ENCODE peak calls at places on chromosomes 1 and 21, in eight cellular contexts. S is OCI-LY7, N is A549, P is ovary, E is adipocyte, Y is MM.1S, D is GM23248, G is lung. H is an unnamed sample.

GRCh38 chr1:207672525-207673130 is 27.7 kb downstream of the CR1L start:
- DNase-seq in S (peak; percentile 31), N (peak; percentile 27), P (no peak), E (peak; percentile 48), Y (peak; percentile 69), D (peak; percentile 59), G (no peak), H (no peak)

GRCh38 chr21:42527489-42528158 is 14.0 kb downstream of the SLC37A1 start:
- DNase-seq in S (peak; percentile 78), N (no peak), P (no peak), E (no peak), Y (peak; percentile 98), D (no peak), G (no peak), H (no peak)

GRCh38 chr1:54260810-54261209 is 60.8 kb downstream of the MRPL37 start:
- DNase-seq in S (no peak), N (no peak), P (no peak), E (no peak), Y (no peak), D (no peak), G (no peak), H (no peak)

GRCh38 chr1:219160942-219161341 is 12.7 kb upstream of the LYPLAL1 start:
- DNase-seq in S (no peak), N (no peak), P (no peak), E (peak; percentile 15), Y (no peak), D (peak; percentile 38), G (no peak), H (no peak)

GRCh38 chr1:117527566-117528102 is 78.2 kb upstream of the TENT5C start:
- DNase-seq in S (no peak), N (no peak), P (no peak), E (peak; percentile 48), Y (no peak), D (peak; percentile 61), G (no peak), H (no peak)

GRCh38 chr1:178196631-178197030 is 102.7 kb downstream of the RASAL2 start:
- DNase-seq in S (no peak), N (no peak), P (no peak), E (no peak), Y (no peak), D (no peak), G (no peak), H (no peak)

GRCh38 chr1:42328916-42329496 is 6.0 kb downstream of the FOXJ3 start:
- DNase-seq in S (no peak), N (no peak), P (no peak), E (no peak), Y (no peak), D (no peak), G (no peak), H (no peak)

GRCh38 chr1:205313681-205314308 is 7.8 kb downstream of the NUAK2 start:
- DNase-seq in S (peak; percentile 76), N (no peak), P (peak; percentile 55), E (peak; percentile 81), Y (peak; percentile 75), D (no peak), G (peak; percentile 45), H (peak; percentile 92)

GRCh38 chr1:56683569-56683968 is 38.5 kb downstream of the PRKAA2 start:
- DNase-seq in S (no peak), N (no peak), P (no peak), E (no peak), Y (no peak), D (no peak), G (no peak), H (no peak)

GRCh38 chr1:178451529-178451928 is 45.2 kb downstream of the CLEC20A start:
- DNase-seq in S (no peak), N (no peak), P (no peak), E (peak; percentile 32), Y (no peak), D (peak; percentile 40), G (no peak), H (no peak)

GRCh38 chr1:35560256-35561225 is 2.9 kb downstream of the NCDN start:
- DNase-seq in S (no peak), N (no peak), P (peak; percentile 51), E (no peak), Y (no peak), D (peak; percentile 36), G (no peak), H (no peak)

GRCh38 chr1:228364068-228364705 is 42.4 kb downstream of the TRIM11 start:
- DNase-seq in S (no peak), N (no peak), P (peak; percentile 23), E (no peak), Y (no peak), D (no peak), G (no peak), H (no peak)

GRCh38 chr1:198934901-198935301 is 296.1 kb downstream of the PTPRC start:
- DNase-seq in S (peak; percentile 70), N (no peak), P (no peak), E (peak; percentile 64), Y (no peak), D (peak; percentile 38), G (no peak), H (no peak)

GRCh38 chr1:177800386-177801058 is 169.3 kb downstream of the SEC16B start:
- DNase-seq in S (no peak), N (no peak), P (no peak), E (peak; percentile 47), Y (peak; percentile 97), D (peak; percentile 41), G (no peak), H (no peak)

GRCh38 chr1:228463559-228464455 is 23.4 kb upstream of the RNF187 start:
- DNase-seq in S (peak; percentile 95), N (peak; percentile 77), P (no peak), E (peak; percentile 19), Y (peak; percentile 45), D (peak; percentile 29), G (no peak), H (no peak)

GRCh38 chr1:179820216-179820970 is 57.2 kb downstream of the TOR1AIP2 start:
- DNase-seq in S (no peak), N (no peak), P (no peak), E (no peak), Y (no peak), D (no peak), G (no peak), H (no peak)

GRCh38 chr1:12356004-12356890 is 126.4 kb downstream of the VPS13D start:
- DNase-seq in S (no peak), N (peak; percentile 50), P (no peak), E (peak; percentile 62), Y (no peak), D (no peak), G (no peak), H (no peak)

DNA sequence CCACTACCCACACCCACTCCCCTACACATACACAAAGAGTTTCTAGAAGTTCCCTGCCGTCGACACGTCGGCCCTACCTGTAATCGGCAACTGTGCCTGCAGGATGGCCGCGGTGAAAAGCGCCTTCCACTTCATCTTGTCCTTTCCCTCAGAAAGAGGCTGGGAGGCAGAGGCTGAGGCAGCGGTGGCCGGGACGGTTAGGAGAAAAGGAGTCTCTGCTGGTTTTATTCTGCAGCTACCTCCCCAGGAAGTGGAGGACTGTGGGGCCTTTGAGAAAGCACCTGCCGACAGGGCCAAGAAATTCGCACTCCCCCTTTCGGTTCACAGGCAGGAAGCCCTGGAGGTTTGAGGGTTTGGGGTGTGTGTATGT is at the start of gene CD247:
- DNase-seq in S (peak; percentile 53), N (no peak), P (no peak), E (no peak), Y (peak; percentile 52), D (no peak), G (no peak), H (no peak)
- H3K4me3 ChIP-seq in S (no peak within 1 kb of the TSS), N (no peak within 1 kb of the TSS), P (no peak within 1 kb of the TSS), E (no peak within 1 kb of the TSS), Y (no peak within 1 kb of the TSS), D (no peak within 1 kb of the TSS), G (no peak within 1 kb of the TSS), H (no peak within 1 kb of the TSS)

GRCh38 chr1:155267373-155267772 is 5.2 kb upstream of the SCAMP3 start:
- DNase-seq in S (no peak), N (no peak), P (no peak), E (no peak), Y (no peak), D (no peak), G (no peak), H (no peak)
- H3K4me1 ChIP-seq in S (peaks cover 18% of the 10 kb centered on the region), N (peaks cover 13% of the 10 kb centered on the region), P (no peaks in the 10 kb centered on the region), E (peaks cover 11% of the 10 kb centered on the region), Y (peaks cover 7% of the 10 kb centered on the region), D (peaks cover 8% of the 10 kb centered on the region), G (peaks cover 3% of the 10 kb centered on the region), H (peaks cover 4% of the 10 kb centered on the region)

GRCh38 chr1:3263790-3264189 is 190.7 kb upstream of the ARHGEF16 start:
- DNase-seq in S (no peak), N (no peak), P (no peak), E (no peak), Y (no peak), D (no peak), G (no peak), H (no peak)
- H3K9me3 ChIP-seq in S (no peaks in the 10 kb centered on the region), N (no peaks in the 10 kb centered on the region), P (no peaks in the 10 kb centered on the region), E (no peaks in the 10 kb centered on the region), Y (no peaks in the 10 kb centered on the region), D (no peaks in the 10 kb centered on the region), G (no peaks in the 10 kb centered on the region), H (no peaks in the 10 kb centered on the region)

GRCh38 chr1:195197116-195197515 is 1411.1 kb downstream of the KCNT2 start:
- DNase-seq in S (no peak), N (no peak), P (no peak), E (no peak), Y (no peak), D (no peak), G (no peak), H (no peak)

GRCh38 chr1:195200772-195201171 is 1407.5 kb downstream of the KCNT2 start:
- DNase-seq in S (no peak), N (no peak), P (no peak), E (no peak), Y (no peak), D (no peak), G (no peak), H (no peak)

GRCh38 chr1:195193134-195193533 is 1415.1 kb downstream of the KCNT2 start:
- DNase-seq in S (no peak), N (no peak), P (no peak), E (no peak), Y (no peak), D (no peak), G (no peak), H (no peak)

GRCh38 chr1:195195423-195196057 is 1412.7 kb downstream of the KCNT2 start:
- DNase-seq in S (peak; percentile 3), N (no peak), P (no peak), E (no peak), Y (peak; percentile 98), D (peak; percentile 8), G (no peak), H (no peak)
- H3K4me3 ChIP-seq in S (no peak overlapping the region), N (peak overlapping the region; percentile 15), P (no peak overlapping the region), E (no peak overlapping the region), Y (peak overlapping the region; percentile 28), D (peak overlapping the region; percentile 73), G (no peak overlapping the region), H (no peak overlapping the region)

H was measured in SJSA1.